ENCODE peak calls at places on chromosomes 7 and 10, in five cellular contexts. Q is GM23338, T is SK-N-SH, J is neural progenitor cell, D is GM23248. U is an unnamed sample.

GRCh38 chr7:156895024-156895780 is 2.2 kb upstream of the LMBR1 start:
- DNase-seq in Q (no peak), T (no peak), J (no peak), D (no peak), U (no peak)

GRCh38 chr10:112953075-112953501 is 3.0 kb downstream of the TCF7L2 start:
- DNase-seq in Q (peak; percentile 60), T (no peak), J (peak; percentile 64), D (peak; percentile 60), U (no peak)

GRCh38 chr7:4683043-4683883 is 1.2 kb downstream of the FOXK1 start:
- DNase-seq in Q (no peak), T (peak; percentile 62), J (no peak), D (no peak), U (no peak)

GRCh38 chr10:124035306-124035927 is 58.0 kb downstream of the CHST15 start:
- DNase-seq in Q (peak; percentile 39), T (no peak), J (no peak), D (no peak), U (no peak)

GRCh38 chr10:62441953-62442352 is 67.8 kb downstream of the ZNF365 start:
- DNase-seq in Q (no peak), T (no peak), J (no peak), D (no peak), U (no peak)

GRCh38 chr10:58511765-58512469 is 755 bp upstream of the BICC1 start:
- DNase-seq in Q (peak; percentile 24), T (peak; percentile 29), J (peak; percentile 20), D (peak; percentile 66), U (no peak)

GRCh38 chr7:127751062-127751722 is 99.2 kb downstream of the SND1 start:
- DNase-seq in Q (peak; percentile 20), T (no peak), J (peak; percentile 62), D (peak; percentile 39), U (no peak)

GRCh38 chr7:131027287-131027773 is 293.3 kb upstream of the KLF14 start:
- DNase-seq in Q (no peak), T (peak; percentile 65), J (no peak), D (peak; percentile 97), U (no peak)

GRCh38 chr10:76523215-76523614 is 1091.8 kb downstream of the LRMDA start:
- DNase-seq in Q (no peak), T (no peak), J (no peak), D (no peak), U (no peak)

GRCh38 chr7:50954716-50955115 is 172.0 kb upstream of the GRB10 start:
- DNase-seq in Q (no peak), T (no peak), J (no peak), D (no peak), U (no peak)

DNA sequence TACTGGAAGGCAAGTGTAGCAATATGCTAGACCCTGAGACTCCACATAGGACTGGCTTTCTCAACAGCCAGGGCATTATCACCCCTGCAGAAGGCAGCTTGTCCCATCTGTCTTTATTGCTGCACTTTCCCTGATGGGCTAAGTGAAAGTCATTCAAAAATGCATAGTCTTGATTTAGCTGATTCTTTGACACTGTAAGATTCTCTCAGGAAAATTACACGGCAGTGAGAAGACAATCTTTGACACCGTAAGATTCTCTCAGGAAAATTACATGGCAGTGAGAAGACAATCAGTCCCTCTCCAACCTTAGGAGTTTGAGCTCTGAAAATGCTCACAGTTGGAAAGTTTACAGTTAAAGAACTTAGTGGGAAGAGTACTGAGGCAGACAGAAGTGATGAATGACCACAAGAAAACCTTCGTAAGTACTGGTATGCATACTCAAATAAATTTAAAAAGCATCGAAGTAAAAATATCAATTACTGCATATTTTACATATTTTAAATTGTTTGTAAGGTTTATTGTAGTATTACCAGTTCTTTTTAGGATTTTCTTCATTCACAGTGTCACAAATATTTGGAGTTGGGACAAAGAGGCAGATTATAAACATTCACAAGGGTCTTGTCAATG is 88.9 kb downstream of the RAPGEF5 start:
- DNase-seq in Q (no peak), T (no peak), J (no peak), D (no peak), U (no peak)
- H3F3A ChIP-seq in Q (no peaks in the 10 kb centered on the region), T (no peaks in the 10 kb centered on the region), J (no peaks in the 10 kb centered on the region), D (no peaks in the 10 kb centered on the region), U (no peaks in the 10 kb centered on the region)

GRCh38 chr10:4678023-4678950 is 147.7 kb upstream of the AKR1E2 start:
- DNase-seq in Q (no peak), T (no peak), J (no peak), D (peak; percentile 87), U (no peak)
- H3K4me3 ChIP-seq in Q (no peak overlapping the region), T (no peak overlapping the region), J (no peak overlapping the region), D (peak overlapping the region; percentile 66), U (no peak overlapping the region)

GRCh38 chr7:99102361-99102760 is 41.5 kb downstream of the SMURF1 start:
- DNase-seq in Q (no peak), T (no peak), J (no peak), D (peak; percentile 73), U (no peak)
- H3F3A ChIP-seq in Q (no peaks in the 10 kb centered on the region), T (peaks cover 28% of the 10 kb centered on the region), J (peaks cover 3% of the 10 kb centered on the region), D (peaks cover 55% of the 10 kb centered on the region), U (no peaks in the 10 kb centered on the region)

GRCh38 chr10:21514808-21515580 is 10.5 kb downstream of the SKIDA1 start:
- DNase-seq in Q (no peak), T (no peak), J (peak; percentile 32), D (no peak), U (no peak)
- H3K4me3 ChIP-seq in Q (peak overlapping the region; percentile 60), T (peak overlapping the region; percentile 64), J (peak overlapping the region; percentile 99), D (no peak overlapping the region), U (no peak overlapping the region)

GRCh38 chr7:75536491-75536890 is 44.4 kb downstream of the SPDYE5 start:
- DNase-seq in Q (no peak), T (no peak), J (no peak), D (no peak), U (no peak)

GRCh38 chr7:75532639-75533038 is 40.5 kb downstream of the SPDYE5 start:
- DNase-seq in Q (no peak), T (no peak), J (no peak), D (no peak), U (no peak)

GRCh38 chr7:75534727-75535307 is 42.7 kb downstream of the SPDYE5 start:
- DNase-seq in Q (no peak), T (no peak), J (no peak), D (peak; percentile 77), U (no peak)

GRCh38 chr7:75531359-75531821 is 39.3 kb downstream of the SPDYE5 start:
- DNase-seq in Q (peak; percentile 70), T (no peak), J (peak; percentile 62), D (peak; percentile 12), U (no peak)

DNA sequence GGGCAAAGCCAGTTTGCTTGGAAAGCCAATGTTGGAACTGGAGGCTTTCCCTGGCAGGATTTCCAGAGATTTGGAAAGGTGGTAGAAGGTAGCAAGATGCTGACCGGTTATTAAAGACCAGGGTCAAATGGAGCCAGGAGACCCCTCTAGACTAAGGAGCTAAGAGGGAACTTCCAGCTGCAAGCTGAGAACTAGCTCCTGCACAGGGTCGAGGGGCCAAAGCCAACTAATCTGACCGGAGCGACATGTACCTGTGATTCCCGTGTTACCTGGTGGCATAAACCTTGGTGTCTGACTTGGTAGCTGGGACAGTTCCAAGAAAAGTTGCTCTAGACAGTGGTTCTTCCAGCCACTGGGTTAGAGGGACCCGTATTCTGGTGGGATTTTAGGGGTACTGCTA is 41.8 kb downstream of the SPDYE5 start:
- DNase-seq in Q (no peak), T (no peak), J (no peak), D (no peak), U (no peak)
- H3F3A ChIP-seq in Q (peaks cover 2% of the 10 kb centered on the region), T (peaks cover 9% of the 10 kb centered on the region), J (peaks cover 15% of the 10 kb centered on the region), D (peaks cover 21% of the 10 kb centered on the region), U (no peaks in the 10 kb centered on the region)